ENCODE peak calls at places on chromosomes 1 and 21, in five cellular contexts. One of them, this sample, is unnamed.

GRCh38 chr1:62294211-62294610 is 25.0 kb downstream of the KANK4 start:
- DNase-seq in HepG2: peak; percentile 40
- DNase-seq in NT2/D1: peak; percentile 55
- DNase-seq in GM12878: no peak
- DNase-seq in H1: peak; percentile 29
- DNase-seq in this sample: peak; percentile 57

GRCh38 chr1:7430646-7431045 is 340.4 kb upstream of the VAMP3 start:
- DNase-seq in H1: no peak
- DNase-seq in HepG2: no peak
- DNase-seq in GM12878: no peak
- DNase-seq in NT2/D1: no peak
- DNase-seq in this sample: no peak

GRCh38 chr1:33586111-33586510 is 113.7 kb downstream of the ZSCAN20 start:
- DNase-seq in HepG2: peak; percentile 10
- DNase-seq in H1: no peak
- DNase-seq in NT2/D1: no peak
- DNase-seq in GM12878: no peak
- DNase-seq in this sample: no peak

GRCh38 chr1:48873944-48874343 is 97.3 kb upstream of the BEND5 start:
- DNase-seq in NT2/D1: peak; percentile 82
- DNase-seq in HepG2: no peak
- DNase-seq in GM12878: no peak
- DNase-seq in H1: no peak
- DNase-seq in this sample: no peak

GRCh38 chr1:80666073-80666472 is 1134.7 kb upstream of the ADGRL2 start:
- DNase-seq in GM12878: no peak
- DNase-seq in NT2/D1: no peak
- DNase-seq in HepG2: no peak
- DNase-seq in H1: no peak
- DNase-seq in this sample: no peak

GRCh38 chr1:221302357-221303147 is 423.3 kb downstream of the HLX start:
- DNase-seq in GM12878: no peak
- DNase-seq in HepG2: no peak
- DNase-seq in NT2/D1: no peak
- DNase-seq in H1: no peak
- DNase-seq in this sample: no peak

GRCh38 chr1:72846891-72847290 is 564.6 kb upstream of the NEGR1 start:
- DNase-seq in H1: no peak
- DNase-seq in HepG2: no peak
- DNase-seq in GM12878: no peak
- DNase-seq in NT2/D1: no peak
- DNase-seq in this sample: no peak

GRCh38 chr1:218409946-218410510 is 64.9 kb downstream of the TGFB2 start:
- DNase-seq in H1: no peak
- DNase-seq in GM12878: no peak
- DNase-seq in HepG2: no peak
- DNase-seq in NT2/D1: no peak
- DNase-seq in this sample: no peak

GRCh38 chr1:50976890-50977574 is 7.0 kb downstream of the CDKN2C start:
- DNase-seq in NT2/D1: no peak
- DNase-seq in HepG2: peak; percentile 36
- DNase-seq in H1: no peak
- DNase-seq in GM12878: no peak
- DNase-seq in this sample: peak; percentile 49

GRCh38 chr1:18088077-18088594 is 19.5 kb upstream of the IGSF21 start:
- DNase-seq in NT2/D1: no peak
- DNase-seq in H1: no peak
- DNase-seq in GM12878: no peak
- DNase-seq in HepG2: no peak
- DNase-seq in this sample: no peak

GRCh38 chr1:240719953-240720700 is 108.2 kb upstream of the GREM2 start:
- DNase-seq in HepG2: no peak
- DNase-seq in H1: no peak
- DNase-seq in GM12878: no peak
- DNase-seq in NT2/D1: no peak
- DNase-seq in this sample: no peak

GRCh38 chr1:229410692-229411433 is 23.0 kb downstream of the ACTA1 start:
- DNase-seq in H1: no peak
- DNase-seq in GM12878: no peak
- DNase-seq in HepG2: no peak
- DNase-seq in NT2/D1: no peak
- DNase-seq in this sample: peak; percentile 72

GRCh38 chr1:18927654-18928272 is 25.4 kb upstream of the ALDH4A1 start:
- DNase-seq in GM12878: no peak
- DNase-seq in NT2/D1: no peak
- DNase-seq in H1: no peak
- DNase-seq in HepG2: no peak
- DNase-seq in this sample: no peak

GRCh38 chr1:95953005-95953404 is 719.0 kb downstream of the RWDD3 start:
- DNase-seq in H1: peak; percentile 9
- DNase-seq in HepG2: no peak
- DNase-seq in NT2/D1: no peak
- DNase-seq in GM12878: no peak
- DNase-seq in this sample: peak; percentile 22

GRCh38 chr1:100456880-100457279 is 81.1 kb upstream of the GPR88 start:
- DNase-seq in NT2/D1: no peak
- DNase-seq in HepG2: no peak
- DNase-seq in GM12878: no peak
- DNase-seq in H1: no peak
- DNase-seq in this sample: no peak

GRCh38 chr1:212692774-212693644 is 6.6 kb downstream of the BATF3 start:
- DNase-seq in H1: no peak
- DNase-seq in GM12878: no peak
- DNase-seq in HepG2: no peak
- DNase-seq in NT2/D1: peak; percentile 70
- DNase-seq in this sample: peak; percentile 6

GRCh38 chr1:112707217-112708001 is 482 bp upstream of the RHOC start:
- DNase-seq in GM12878: no peak
- DNase-seq in H1: peak; percentile 74
- DNase-seq in HepG2: peak; percentile 83
- DNase-seq in NT2/D1: peak; percentile 89
- DNase-seq in this sample: peak; percentile 90

GRCh38 chr1:59340411-59341307 is 43.8 kb downstream of the FGGY start:
- DNase-seq in H1: no peak
- DNase-seq in HepG2: no peak
- DNase-seq in GM12878: peak; percentile 28
- DNase-seq in NT2/D1: no peak
- DNase-seq in this sample: no peak
- TF ChIP-seq SUZ12 in H1: no peak
- TF ChIP-seq SUZ12 in HepG2: no peak
- TF ChIP-seq SUZ12 in GM12878: no peak
- TF ChIP-seq SUZ12 in NT2/D1: no peak
- TF ChIP-seq SUZ12 in this sample: no peak

GRCh38 chr1:83559531-83559930 is 439.4 kb downstream of the TTLL7 start:
- DNase-seq in GM12878: no peak
- DNase-seq in HepG2: no peak
- DNase-seq in NT2/D1: no peak
- DNase-seq in H1: no peak
- DNase-seq in this sample: no peak

GRCh38 chr1:83554174-83554573 is 444.8 kb downstream of the TTLL7 start:
- DNase-seq in NT2/D1: no peak
- DNase-seq in HepG2: no peak
- DNase-seq in GM12878: no peak
- DNase-seq in H1: no peak
- DNase-seq in this sample: peak; percentile 17

GRCh38 chr1:83555871-83556270 is 443.1 kb downstream of the TTLL7 start:
- DNase-seq in HepG2: no peak
- DNase-seq in H1: no peak
- DNase-seq in NT2/D1: no peak
- DNase-seq in GM12878: no peak
- DNase-seq in this sample: no peak

DNA sequence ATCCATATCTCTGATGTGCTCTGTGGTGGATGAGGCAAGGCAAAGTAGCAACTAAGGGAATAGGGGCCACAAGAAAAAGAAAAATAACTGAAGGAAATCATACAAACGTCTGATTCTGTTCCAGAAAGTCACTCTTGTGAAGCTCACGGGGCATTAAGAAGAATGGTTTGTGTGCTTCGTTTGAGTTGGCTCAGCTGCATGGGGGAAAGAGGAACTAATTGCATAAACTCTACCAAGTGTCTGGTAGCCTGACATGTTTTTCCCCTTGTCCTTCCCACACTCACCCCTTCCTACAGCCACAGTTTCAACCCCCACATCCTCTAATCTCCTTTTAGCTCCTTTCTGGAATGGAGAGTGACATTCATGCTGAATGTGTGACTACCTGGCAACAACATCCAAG is 439.8 kb downstream of the TTLL7 start:
- DNase-seq in HepG2: no peak
- DNase-seq in H1: no peak
- DNase-seq in NT2/D1: no peak
- DNase-seq in GM12878: no peak
- DNase-seq in this sample: no peak
- TF ChIP-seq SUZ12 in HepG2: no peak
- TF ChIP-seq SUZ12 in H1: no peak
- TF ChIP-seq SUZ12 in NT2/D1: no peak
- TF ChIP-seq SUZ12 in GM12878: no peak
- TF ChIP-seq SUZ12 in this sample: no peak

GRCh38 chr1:21368514-21369289 is 71.2 kb upstream of the NBPF3 start:
- DNase-seq in GM12878: no peak
- DNase-seq in HepG2: peak; percentile 66
- DNase-seq in NT2/D1: peak; percentile 67
- DNase-seq in H1: peak; percentile 56
- DNase-seq in this sample: peak; percentile 83
- TF ChIP-seq SUZ12 in GM12878: no peak
- TF ChIP-seq SUZ12 in HepG2: no peak
- TF ChIP-seq SUZ12 in NT2/D1: no peak
- TF ChIP-seq SUZ12 in H1: no peak
- TF ChIP-seq SUZ12 in this sample: no peak

GRCh38 chr1:211631168-211631567 is 44.3 kb downstream of the NEK2 start:
- DNase-seq in GM12878: no peak
- DNase-seq in HepG2: no peak
- DNase-seq in NT2/D1: no peak
- DNase-seq in H1: no peak
- DNase-seq in this sample: no peak
- TF ChIP-seq SUZ12 in GM12878: no peak
- TF ChIP-seq SUZ12 in HepG2: no peak
- TF ChIP-seq SUZ12 in NT2/D1: no peak
- TF ChIP-seq SUZ12 in H1: no peak
- TF ChIP-seq SUZ12 in this sample: no peak

DNA sequence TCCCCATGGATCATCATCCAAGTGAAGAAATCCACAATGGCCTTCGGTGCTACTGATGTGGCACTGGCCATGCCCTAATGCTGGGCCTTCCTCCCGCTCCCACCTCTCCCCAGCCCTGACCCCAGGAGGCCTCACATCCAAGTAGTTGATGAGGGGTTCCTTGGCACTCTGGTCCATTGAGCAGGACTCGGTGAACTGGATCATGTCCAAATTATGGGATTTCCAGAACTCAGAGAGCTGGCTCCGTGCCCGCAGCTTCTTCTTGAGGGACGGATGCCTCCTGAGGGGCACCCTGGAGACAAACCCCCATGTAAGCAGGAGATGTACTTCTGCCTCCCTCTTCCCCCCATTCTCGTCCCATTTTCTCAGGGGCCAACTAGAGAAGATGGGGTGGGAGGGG is 929 bp downstream of the CTSE start:
- DNase-seq in NT2/D1: no peak
- DNase-seq in HepG2: no peak
- DNase-seq in H1: no peak
- DNase-seq in GM12878: no peak
- DNase-seq in this sample: no peak
- TF ChIP-seq SUZ12 in NT2/D1: no peak
- TF ChIP-seq SUZ12 in HepG2: no peak
- TF ChIP-seq SUZ12 in H1: no peak
- TF ChIP-seq SUZ12 in GM12878: no peak
- TF ChIP-seq SUZ12 in this sample: no peak

DNA sequence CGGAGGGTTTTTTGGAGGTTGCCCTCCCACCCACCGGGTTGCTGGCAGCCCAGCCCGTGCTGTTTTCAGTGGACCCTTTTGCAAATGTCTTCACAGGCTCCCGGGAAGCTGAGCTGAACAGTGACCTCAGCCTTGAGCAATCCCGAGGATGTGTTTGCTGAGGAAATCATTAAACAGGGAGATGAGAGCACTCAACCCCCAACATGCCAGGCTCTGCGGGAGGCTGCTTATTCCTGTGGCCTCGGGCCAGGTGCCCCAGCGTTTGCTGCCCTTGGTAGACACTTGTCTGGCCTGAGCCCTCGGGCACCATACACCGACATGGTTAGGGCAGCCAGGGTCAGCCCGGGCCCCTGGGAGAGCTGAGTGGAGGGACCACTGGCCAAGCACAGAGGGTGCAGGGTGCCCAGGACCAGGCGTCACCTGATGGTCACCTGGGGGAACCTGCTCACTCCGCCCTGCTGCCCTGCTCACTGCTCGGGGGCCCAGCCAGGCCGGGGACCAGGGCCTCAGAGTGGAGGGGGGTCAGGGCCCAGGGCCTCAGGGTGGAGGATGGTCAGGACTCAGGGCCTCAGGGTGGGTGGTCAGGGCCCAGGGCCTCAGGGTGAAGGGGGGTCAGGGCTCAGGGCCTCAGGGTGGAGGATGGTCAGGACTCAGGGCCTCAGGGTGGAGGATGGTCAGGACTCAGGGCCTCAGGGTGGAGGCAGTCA is 42.5 kb upstream of the POFUT2 start:
- DNase-seq in GM12878: no peak
- DNase-seq in NT2/D1: peak; percentile 96
- DNase-seq in HepG2: peak; percentile 89
- DNase-seq in H1: peak; percentile 58
- DNase-seq in this sample: no peak
- TF ChIP-seq SUZ12 in GM12878: no peak
- TF ChIP-seq SUZ12 in NT2/D1: no peak
- TF ChIP-seq SUZ12 in HepG2: no peak
- TF ChIP-seq SUZ12 in H1: no peak
- TF ChIP-seq SUZ12 in this sample: no peak

DNA sequence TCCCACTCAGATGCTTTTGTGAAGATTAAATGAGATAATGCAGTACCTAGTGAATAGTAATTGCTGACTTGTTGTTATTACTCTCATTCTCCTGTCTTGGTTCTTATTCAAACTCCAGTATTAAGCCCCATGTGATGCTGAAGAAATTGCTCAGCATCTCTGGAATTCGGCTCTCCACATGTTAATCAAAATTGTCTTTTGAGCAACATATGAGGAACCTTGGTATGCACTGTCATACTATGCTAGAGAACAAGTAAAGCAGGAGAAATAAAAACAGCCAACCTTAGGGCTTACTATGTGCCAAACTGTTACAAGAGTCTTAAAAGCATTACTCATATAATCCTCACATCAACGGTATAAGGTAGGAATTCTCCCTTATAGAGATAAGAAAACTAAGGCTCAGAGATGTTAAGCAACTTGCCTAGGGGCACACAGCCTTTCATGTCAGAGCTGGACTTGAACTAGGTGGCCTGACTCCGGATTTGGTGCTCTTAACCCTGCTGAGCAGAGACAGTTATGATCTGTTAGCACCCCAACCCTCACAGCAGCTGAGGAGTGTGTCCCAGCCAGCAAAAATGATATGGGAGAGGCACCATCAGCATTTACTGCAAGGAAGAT is 102.4 kb downstream of the OMA1 start:
- DNase-seq in GM12878: no peak
- DNase-seq in H1: no peak
- DNase-seq in NT2/D1: no peak
- DNase-seq in HepG2: no peak
- DNase-seq in this sample: no peak
- TF ChIP-seq SUZ12 in GM12878: no peak
- TF ChIP-seq SUZ12 in H1: no peak
- TF ChIP-seq SUZ12 in NT2/D1: no peak
- TF ChIP-seq SUZ12 in HepG2: no peak
- TF ChIP-seq SUZ12 in this sample: no peak

GRCh38 chr1:226624526-226624925 is 76.0 kb downstream of the STUM start:
- DNase-seq in NT2/D1: no peak
- DNase-seq in H1: no peak
- DNase-seq in GM12878: no peak
- DNase-seq in HepG2: no peak
- DNase-seq in this sample: no peak
- TF ChIP-seq SUZ12 in NT2/D1: no peak
- TF ChIP-seq SUZ12 in H1: no peak
- TF ChIP-seq SUZ12 in GM12878: no peak
- TF ChIP-seq SUZ12 in HepG2: no peak
- TF ChIP-seq SUZ12 in this sample: no peak

This sample was measured in HEK293T.